ENCODE peak calls at places on chromosomes 5 and 9, in ten cellular contexts. T is PC-3, H is endothelial cell, E is LoVo, D is A172, M is tibial artery, C is GM12891, W is neural crest cell, S is activated T-cell treated with anti-CD3 and anti-CD28 coated beads for 1 hour, P is non-pigmented ciliary epithelial cell. A is an unnamed sample.

GRCh38 chr9:125366676-125367075 is 105.0 kb downstream of the GAPVD1 start:
- DNase-seq in T (no peak), H (no peak), E (no peak), D (no peak), M (no peak), C (no peak), W (no peak), S (no peak), P (no peak), A (no peak)

GRCh38 chr9:137115394-137116026 is 977 bp upstream of the DPP7 start:
- DNase-seq in T (no peak), H (no peak), E (no peak), D (no peak), M (no peak), C (no peak), W (no peak), S (no peak), P (no peak), A (no peak)

GRCh38 chr5:144060598-144060997 is 109.9 kb downstream of the YIPF5 start:
- DNase-seq in T (peak), H (no peak), E (no peak), D (peak), M (no peak), C (no peak), W (no peak), S (no peak), P (no peak), A (peak)

GRCh38 chr5:77011498-77011897 is 18.7 kb upstream of the AGGF1 start:
- DNase-seq in T (no peak), H (no peak), E (no peak), D (no peak), M (no peak), C (no peak), W (no peak), S (no peak), P (no peak), A (no peak)

GRCh38 chr9:16924311-16924915 is 53.9 kb upstream of the BNC2 start:
- DNase-seq in T (no peak), H (no peak), E (no peak), D (no peak), M (no peak), C (no peak), W (no peak), S (no peak), P (no peak), A (no peak)

GRCh38 chr9:114084282-114085073 is 6.4 kb upstream of the AMBP start:
- DNase-seq in T (no peak), H (no peak), E (no peak), D (no peak), M (no peak), C (no peak), W (no peak), S (no peak), P (no peak), A (no peak)

GRCh38 chr9:94885854-94886447 is 159.5 kb downstream of the AOPEP start:
- DNase-seq in T (no peak), H (no peak), E (no peak), D (no peak), M (no peak), C (no peak), W (no peak), S (no peak), P (no peak), A (no peak)

GRCh38 chr5:179475211-179475840 is 75.0 kb upstream of the RUFY1 start:
- DNase-seq in T (no peak), H (peak), E (no peak), D (no peak), M (no peak), C (no peak), W (no peak), S (no peak), P (no peak), A (no peak)

GRCh38 chr9:81575976-81576375 is 113.4 kb downstream of the TLE1 start:
- DNase-seq in T (no peak), H (no peak), E (no peak), D (no peak), M (no peak), C (no peak), W (no peak), S (no peak), P (no peak), A (no peak)

GRCh38 chr5:149837680-149838269 is 106.8 kb downstream of the PDE6A start:
- DNase-seq in T (peak), H (peak), E (no peak), D (peak), M (no peak), C (no peak), W (peak), S (no peak), P (peak), A (peak)

GRCh38 chr9:125418404-125418803 is 156.8 kb downstream of the GAPVD1 start:
- DNase-seq in T (no peak), H (no peak), E (no peak), D (no peak), M (no peak), C (no peak), W (no peak), S (no peak), P (no peak), A (no peak)

GRCh38 chr5:17129093-17129492 is 88.3 kb upstream of the BASP1 start:
- DNase-seq in T (peak), H (no peak), E (no peak), D (no peak), M (no peak), C (no peak), W (no peak), S (no peak), P (no peak), A (no peak)

GRCh38 chr9:133752739-133753446 is 14.7 kb upstream of the SARDH start:
- DNase-seq in T (no peak), H (no peak), E (no peak), D (no peak), M (no peak), C (no peak), W (no peak), S (no peak), P (no peak), A (no peak)

GRCh38 chr5:109823597-109823996 is 133.9 kb downstream of the MAN2A1 start:
- DNase-seq in T (peak), H (no peak), E (no peak), D (peak), M (no peak), C (no peak), W (no peak), S (no peak), P (peak), A (peak)

GRCh38 chr5:95284512-95285405 is at the start of gene MCTP1:
- DNase-seq in T (peak), H (peak), E (peak), D (peak), M (no peak), C (peak), W (peak), S (no peak), P (no peak), A (peak)

GRCh38 chr5:157309796-157310195 is 43.9 kb downstream of the CYFIP2 start:
- DNase-seq in T (no peak), H (no peak), E (no peak), D (peak), M (no peak), C (no peak), W (no peak), S (no peak), P (no peak), A (no peak)

A was measured in RWPE1.